ENCODE peak calls at places on chromosome 12, in five cellular contexts. X is NCI-H524 treated with DMSO at 0.1 percent for 48 hours; M is mammary epithelial cell; V is astrocyte of the cerebellum; K is activated CD4-positive, alpha-beta T cell treated with anti-CD3 and anti-CD28 coated beads, Interleukin-2, amount 10 ng/mL, durations not matched to agents 7 days and 5 days. S is an unnamed sample.

GRCh38 chr12:116665666-116666304 is 72.1 kb downstream of the SPRING1 start:
- DNase-seq in K (no peak), X (no peak), V (no peak), M (no peak), S (no peak)

GRCh38 chr12:115895247-115895646 is 382.2 kb downstream of the MED13L start:
- DNase-seq in M (no peak), X (no peak), V (no peak), K (no peak), S (no peak)

GRCh38 chr12:1932264-1932777 is 13.9 kb upstream of the CACNA2D4 start:
- DNase-seq in V (peak), X (no peak), K (no peak), M (no peak), S (no peak)

GRCh38 chr12:46442239-46442638 is 69.7 kb upstream of the SLC38A2 start:
- DNase-seq in X (no peak), V (no peak), M (peak), K (no peak), S (no peak)

GRCh38 chr12:46609281-46609623 is 216.5 kb downstream of the SLC38A4 start:
- DNase-seq in M (no peak), X (no peak), V (no peak), K (peak), S (peak)

GRCh38 chr12:64739778-64740177 is 19.4 kb downstream of the GNS start:
- DNase-seq in M (peak), K (no peak), X (no peak), V (no peak), S (no peak)

GRCh38 chr12:114408881-114409795 is 3.2 kb upstream of the TBX5 start:
- DNase-seq in X (no peak), V (no peak), K (no peak), M (no peak), S (no peak)

GRCh38 chr12:5565933-5566632 is 134.2 kb downstream of the NTF3 start:
- DNase-seq in V (no peak), K (no peak), M (no peak), X (no peak), S (no peak)

GRCh38 chr12:131318045-131318685 is 364.5 kb downstream of the ADGRD1 start:
- DNase-seq in K (no peak), M (no peak), V (no peak), X (no peak), S (no peak)

GRCh38 chr12:132178801-132179401 is 34.6 kb downstream of the NOC4L start:
- DNase-seq in X (no peak), M (no peak), V (no peak), K (peak), S (peak)

GRCh38 chr12:15244341-15244740 is 23.1 kb upstream of the RERG start:
- DNase-seq in V (no peak), X (no peak), M (no peak), K (no peak), S (no peak)

GRCh38 chr12:90013409-90013808 is 304.8 kb upstream of the ATP2B1 start:
- DNase-seq in K (no peak), M (no peak), V (no peak), X (no peak), S (no peak)

GRCh38 chr12:45324391-45324790 is 108.5 kb downstream of the ANO6 start:
- DNase-seq in K (no peak), M (no peak), X (no peak), V (no peak), S (no peak)

S was measured in activated CD4-positive, alpha-beta memory T cell treated with anti-CD3 and anti-CD28 coated beads, Interleukin-2, amount 10 ng/mL, durations not matched to agents 7 days and 5 days.